ENCODE peak calls at places on chromosome 18, in nine cellular contexts. Z is ovary; Y is activated CD4-positive, alpha-beta memory T cell treated with anti-CD3 and anti-CD28 coated beads, Interleukin-2, amount 10 ng/mL, durations not matched to agents 7 days and 5 days; A is lower lobe of right lung; R is NCI-H1436; C is activated T-helper 9 cell treated with anti-CD3 and anti-CD28 coated beads, Interleukin-2, amount 50 U/mL, for 16 hours; J is activated CD8-positive, alpha-beta T cell treated with anti-CD3 and anti-CD28 coated beads, Interleukin-2, amount 10 ng/mL, durations not matched to agents 7 days and 5 days; I is NCI-H2171 treated with DMSO at 0.1 percent for 48 hours; H is NCI-H1105 treated with DMSO at 0.1 percent for 48 hours. U is an unnamed sample.

GRCh38 chr18:59911600-59911999 is 11.8 kb downstream of the PMAIP1 start:
- DNase-seq in J (no peak), C (no peak), Y (no peak), R (no peak), Z (no peak), H (no peak), A (no peak), I (no peak), U (no peak)

GRCh38 chr18:811192-812122 is 585 bp downstream of the YES1 start:
- DNase-seq in A (peak), R (no peak), C (no peak), H (no peak), I (no peak), Z (peak), J (peak), Y (no peak), U (no peak)

GRCh38 chr18:24426073-24426397 is 435 bp upstream of the IMPACT start:
- DNase-seq in H (no peak), A (no peak), Y (no peak), Z (no peak), C (no peak), R (no peak), J (no peak), I (no peak), U (no peak)

GRCh38 chr18:56489901-56490300 is 148.5 kb downstream of the TXNL1 start:
- DNase-seq in R (no peak), H (no peak), I (no peak), A (no peak), C (no peak), Y (no peak), J (no peak), Z (no peak), U (no peak)

GRCh38 chr18:32770181-32770650 is 2.6 kb downstream of the KLHL14 start:
- DNase-seq in C (no peak), R (no peak), H (no peak), A (no peak), I (no peak), J (no peak), Z (peak), Y (no peak), U (no peak)

GRCh38 chr18:42157878-42158277 is 202.8 kb downstream of the PIK3C3 start:
- DNase-seq in Y (no peak), C (no peak), A (no peak), J (no peak), R (no peak), Z (no peak), I (peak), H (no peak), U (no peak)

GRCh38 chr18:78976697-78977626 is 2.7 kb upstream of the SALL3 start:
- DNase-seq in Y (no peak), C (no peak), R (no peak), I (no peak), A (no peak), Z (no peak), H (no peak), J (no peak), U (no peak)

GRCh38 chr18:45774065-45774521 is 50.1 kb downstream of the SLC14A1 start:
- DNase-seq in C (no peak), Z (no peak), J (peak), H (no peak), R (no peak), I (no peak), A (no peak), Y (no peak), U (no peak)

GRCh38 chr18:70288851-70289328 is at the start of gene SOCS6:
- DNase-seq in H (peak), J (peak), Y (peak), C (no peak), A (peak), I (peak), Z (peak), R (peak), U (no peak)

GRCh38 chr18:52903858-52904257 is 563.9 kb downstream of the DCC start:
- DNase-seq in Y (no peak), I (peak), R (peak), C (no peak), A (peak), J (peak), H (peak), Z (peak), U (no peak)

GRCh38 chr18:12460874-12461273 is 53.1 kb downstream of the PRELID3A start:
- DNase-seq in I (no peak), H (no peak), R (no peak), Z (no peak), Y (no peak), J (no peak), C (no peak), A (no peak), U (no peak)

GRCh38 chr18:8949206-8949605 is 153.3 kb upstream of the NDUFV2 start:
- DNase-seq in R (peak), H (no peak), I (peak), Y (no peak), J (no peak), C (no peak), Z (no peak), A (no peak), U (no peak)

GRCh38 chr18:50518787-50519520 is 40.9 kb upstream of the MAPK4 start:
- DNase-seq in H (no peak), C (no peak), A (no peak), Y (no peak), I (no peak), R (no peak), J (no peak), Z (no peak), U (no peak)

GRCh38 chr18:8341481-8342230 is 267.6 kb upstream of the RAB12 start:
- DNase-seq in Z (no peak), I (no peak), Y (no peak), R (no peak), A (no peak), H (no peak), J (no peak), C (no peak), U (no peak)

GRCh38 chr18:75223687-75224347 is 13.2 kb downstream of the TSHZ1 start:
- DNase-seq in C (no peak), Z (no peak), H (no peak), R (no peak), J (no peak), Y (no peak), I (peak), A (no peak), U (no peak)

GRCh38 chr18:34772887-34773286 is 62.8 kb downstream of the DTNA start:
- DNase-seq in Y (no peak), A (no peak), H (no peak), Z (no peak), I (no peak), R (no peak), J (no peak), C (no peak), U (no peak)

GRCh38 chr18:56727399-56727798 is 76.2 kb downstream of the WDR7 start:
- DNase-seq in J (no peak), R (no peak), H (no peak), C (peak), I (no peak), A (no peak), Z (no peak), Y (no peak), U (no peak)